ENCODE peak calls at places on chromosomes 1 and 21, in seven cellular contexts. S is neural crest cell, E is AG09319, I is GM23338, Q is body of pancreas, X is AG09309, U is brain microvascular endothelial cell. K is an unnamed sample.

GRCh38 chr1:115764541-115764940 is 4.0 kb downstream of the CASQ2 start:
- DNase-seq in S (peak; percentile 19), E (no peak), I (peak; percentile 67), Q (peak; percentile 52), X (no peak), U (peak; percentile 40), K (no peak)

GRCh38 chr21:43306911-43307676 is 119.8 kb downstream of the SIK1 start:
- DNase-seq in S (no peak), E (no peak), I (no peak), Q (no peak), X (no peak), U (peak; percentile 23), K (peak; percentile 92)

GRCh38 chr1:62353853-62354252 is 34.6 kb upstream of the KANK4 start:
- DNase-seq in S (no peak), E (no peak), I (no peak), Q (no peak), X (no peak), U (no peak), K (no peak)

GRCh38 chr1:215360786-215361185 is 206.3 kb upstream of the KCTD3 start:
- DNase-seq in S (no peak), E (no peak), I (no peak), Q (no peak), X (no peak), U (no peak), K (no peak)

GRCh38 chr1:111417755-111418154 is 9.8 kb downstream of the OVGP1 start:
- DNase-seq in S (no peak), E (no peak), I (peak; percentile 10), Q (no peak), X (no peak), U (no peak), K (no peak)

GRCh38 chr21:26888256-26888655 is 43.0 kb upstream of the ADAMTS1 start:
- DNase-seq in S (no peak), E (no peak), I (no peak), Q (no peak), X (no peak), U (no peak), K (no peak)

GRCh38 chr1:1630965-1631792 is 794 bp upstream of the MMP23B start:
- DNase-seq in S (no peak), E (no peak), I (peak; percentile 56), Q (no peak), X (no peak), U (no peak), K (no peak)

GRCh38 chr1:101108123-101108522 is 82.5 kb upstream of the DPH5 start:
- DNase-seq in S (no peak), E (no peak), I (no peak), Q (no peak), X (no peak), U (no peak), K (no peak)

GRCh38 chr1:228735871-228736586 is 750 bp downstream of the RHOU start:
- DNase-seq in S (peak; percentile 29), E (no peak), I (peak; percentile 74), Q (peak; percentile 67), X (no peak), U (no peak), K (no peak)

GRCh38 chr1:150579955-150580642 is 689 bp upstream of the MCL1 start:
- DNase-seq in S (no peak), E (no peak), I (no peak), Q (no peak), X (no peak), U (no peak), K (no peak)

GRCh38 chr1:29577512-29577911 is 341.2 kb downstream of the PTPRU start:
- DNase-seq in S (no peak), E (no peak), I (peak; percentile 47), Q (no peak), X (no peak), U (no peak), K (no peak)
- TF ChIP-seq CTCF in S (no peak), E (no peak), I (no peak), Q (no peak), X (no peak), U (no peak), K (no peak)

DNA sequence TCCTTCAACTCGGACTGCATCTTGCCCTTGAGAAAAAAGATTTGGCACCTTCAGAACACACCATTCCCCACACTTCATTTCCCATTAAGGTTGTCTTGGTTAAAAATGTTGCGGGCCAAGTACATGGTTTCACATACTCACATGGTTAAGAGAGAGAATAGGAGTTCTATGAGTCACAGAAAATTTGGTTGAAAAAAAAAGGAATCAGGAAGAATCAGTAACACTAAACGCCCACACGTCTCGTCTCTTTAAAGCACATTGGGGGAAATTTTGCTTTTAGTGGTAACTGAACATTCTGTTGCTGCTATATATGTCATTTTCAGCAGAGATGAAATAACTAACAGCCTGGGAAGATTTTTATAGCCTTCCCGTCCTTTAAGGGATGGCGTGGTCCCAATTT is 132.9 kb upstream of the ERG start:
- DNase-seq in S (no peak), E (no peak), I (no peak), Q (no peak), X (peak; percentile 29), U (peak; percentile 56), K (no peak)
- TF ChIP-seq CTCF in S (no peak), E (no peak), I (no peak), Q (no peak), X (no peak), U (no peak), K (no peak)

GRCh38 chr1:18955442-18956188 is 861 bp downstream of the IFFO2 start:
- DNase-seq in S (peak; percentile 29), E (no peak), I (peak; percentile 84), Q (peak; percentile 66), X (no peak), U (no peak), K (peak; percentile 92)
- TF ChIP-seq CTCF in S (peak; percentile 21), E (no peak), I (no peak), Q (no peak), X (no peak), U (no peak), K (peak; percentile 46)

GRCh38 chr1:63916485-63917360 is 142.9 kb downstream of the ROR1 start:
- DNase-seq in S (no peak), E (no peak), I (no peak), Q (peak; percentile 64), X (no peak), U (no peak), K (no peak)

GRCh38 chr1:63920154-63921117 is 146.6 kb downstream of the ROR1 start:
- DNase-seq in S (no peak), E (peak; percentile 18), I (no peak), Q (no peak), X (peak; percentile 95), U (peak; percentile 96), K (no peak)

GRCh38 chr1:63915121-63915520 is 141.3 kb downstream of the ROR1 start:
- DNase-seq in S (no peak), E (no peak), I (peak; percentile 68), Q (no peak), X (no peak), U (no peak), K (no peak)

GRCh38 chr1:63918395-63918945 is 144.7 kb downstream of the ROR1 start:
- DNase-seq in S (no peak), E (no peak), I (no peak), Q (no peak), X (no peak), U (no peak), K (no peak)

GRCh38 chr1:63917571-63918394 is 144.0 kb downstream of the ROR1 start:
- DNase-seq in S (no peak), E (no peak), I (peak; percentile 90), Q (no peak), X (no peak), U (no peak), K (no peak)
- TF ChIP-seq CTCF in S (peak; percentile 30), E (no peak), I (peak; percentile 78), Q (no peak), X (peak; percentile 25), U (peak; percentile 54), K (peak; percentile 60)

GRCh38 chr1:87089070-87089736 is 174.8 kb downstream of the HS2ST1 start:
- DNase-seq in S (no peak), E (no peak), I (no peak), Q (no peak), X (no peak), U (no peak), K (no peak)

GRCh38 chr1:87086120-87086519 is 171.7 kb downstream of the HS2ST1 start:
- DNase-seq in S (no peak), E (no peak), I (no peak), Q (no peak), X (no peak), U (no peak), K (no peak)

GRCh38 chr1:87089823-87090222 is 175.4 kb downstream of the HS2ST1 start:
- DNase-seq in S (no peak), E (no peak), I (peak; percentile 29), Q (no peak), X (no peak), U (no peak), K (no peak)

DNA sequence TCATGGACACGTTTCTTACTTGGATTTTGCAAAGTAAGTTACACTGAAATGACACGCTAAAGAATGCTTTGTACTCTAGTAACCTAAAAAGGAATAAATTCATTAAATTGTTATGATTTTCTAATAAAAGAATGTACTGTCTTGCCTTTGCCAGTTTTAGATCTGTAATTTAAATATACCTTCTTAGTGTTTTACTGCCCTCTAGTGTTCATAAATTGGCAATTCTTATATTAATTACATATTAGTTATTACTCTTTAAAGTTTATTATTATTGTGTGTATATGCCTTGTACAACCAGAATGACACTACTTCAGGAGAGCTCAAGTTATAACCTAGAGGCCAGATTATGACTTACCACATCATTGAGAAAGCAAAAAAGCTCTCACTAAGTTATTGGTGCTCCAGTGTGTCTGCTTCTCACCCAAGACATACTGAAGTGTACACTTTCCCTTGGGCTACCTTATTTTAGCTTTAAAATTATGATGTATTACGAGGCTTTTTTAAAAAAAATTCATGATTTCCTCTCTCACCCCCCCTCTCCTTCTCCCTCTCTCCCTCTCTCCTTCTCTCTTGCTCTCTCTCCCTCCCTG is 169.9 kb downstream of the HS2ST1 start:
- DNase-seq in S (no peak), E (no peak), I (peak; percentile 51), Q (no peak), X (peak; percentile 8), U (no peak), K (no peak)
- TF ChIP-seq CTCF in S (peak; percentile 79), E (peak; percentile 33), I (peak; percentile 56), Q (peak; percentile 62), X (peak; percentile 30), U (no peak), K (peak; percentile 91)

GRCh38 chr1:180501865-180502360 is 464 bp downstream of the ACBD6 start:
- DNase-seq in S (no peak), E (no peak), I (peak; percentile 84), Q (peak; percentile 50), X (no peak), U (no peak), K (no peak)
- TF ChIP-seq CTCF in S (no peak), E (no peak), I (peak; percentile 16), Q (no peak), X (no peak), U (no peak), K (no peak)

GRCh38 chr21:38170705-38171682 is 85.8 kb upstream of the KCNJ15 start:
- DNase-seq in S (no peak), E (no peak), I (peak; percentile 16), Q (no peak), X (no peak), U (no peak), K (no peak)
- TF ChIP-seq CTCF in S (no peak), E (peak; percentile 23), I (no peak), Q (no peak), X (peak; percentile 39), U (peak; percentile 52), K (peak; percentile 46)

K was measured in chondrocyte.